ENCODE peak calls at places on chromosomes 3 and 15, in four cellular contexts. R is ovary, O is mesendoderm, Q is aorta. L is an unnamed sample.

GRCh38 chr3:173397161-173398110 is at the start of gene NLGN1:
- DNase-seq in Q (peak; percentile 83), R (peak; percentile 58), O (peak; percentile 70), L (peak; percentile 72)

GRCh38 chr3:87546216-87546615 is 269.8 kb upstream of the POU1F1 start:
- DNase-seq in R (no peak), Q (no peak), O (no peak), L (no peak)

GRCh38 chr3:105304487-105304886 is 62.2 kb upstream of the ALCAM start:
- DNase-seq in Q (no peak), R (no peak), O (no peak), L (no peak)

GRCh38 chr3:166554006-166554405 is 716.8 kb upstream of the BCHE start:
- DNase-seq in R (no peak), O (no peak), Q (no peak), L (no peak)

GRCh38 chr15:34275154-34275553 is 50.3 kb downstream of the EMC4 start:
- DNase-seq in R (no peak), Q (no peak), O (no peak), L (no peak)

GRCh38 chr3:152043620-152044019 is 170.2 kb downstream of the SUCNR1 start:
- DNase-seq in R (no peak), Q (peak; percentile 46), O (no peak), L (no peak)

GRCh38 chr15:88835646-88836045 is 32.4 kb downstream of the ACAN start:
- DNase-seq in O (no peak), Q (no peak), R (no peak), L (no peak)

GRCh38 chr15:89967892-89968291 is 33.2 kb upstream of the ZNF710 start:
- DNase-seq in O (no peak), R (no peak), Q (no peak), L (no peak)

GRCh38 chr15:34233614-34234013 is 8.8 kb downstream of the EMC4 start:
- DNase-seq in Q (no peak), O (no peak), R (no peak), L (no peak)

GRCh38 chr3:129732200-129732876 is 125.9 kb upstream of the PLXND1 start:
- DNase-seq in O (no peak), Q (no peak), R (no peak), L (no peak)

GRCh38 chr15:31523655-31524049 is 197.0 kb downstream of the KLF13 start:
- DNase-seq in O (no peak), R (no peak), Q (no peak), L (no peak)

GRCh38 chr15:78789615-78790014 is 21.6 kb downstream of the ADAMTS7 start:
- DNase-seq in R (no peak), O (no peak), Q (peak; percentile 44), L (no peak)

GRCh38 chr3:85631070-85631469 is 672.3 kb downstream of the CADM2 start:
- DNase-seq in Q (no peak), R (no peak), O (no peak), L (no peak)

GRCh38 chr3:126926684-126927404 is 56.1 kb upstream of the PLXNA1 start:
- DNase-seq in O (no peak), R (peak; percentile 54), Q (peak; percentile 90), L (peak; percentile 69)

GRCh38 chr15:60787737-60788513 is 309.0 kb upstream of the ICE2 start:
- DNase-seq in O (no peak), R (no peak), Q (no peak), L (no peak)

GRCh38 chr15:101306341-101307047 is 11.4 kb upstream of the SNRPA1 start:
- DNase-seq in Q (no peak), O (no peak), R (no peak), L (no peak)

GRCh38 chr3:123353852-123354238 is 95.0 kb downstream of the ADCY5 start:
- DNase-seq in Q (no peak), R (no peak), O (no peak), L (no peak)

GRCh38 chr15:63896336-63897115 is 62.8 kb upstream of the HERC1 start:
- DNase-seq in R (no peak), O (peak; percentile 60), Q (peak; percentile 69), L (no peak)

GRCh38 chr3:135487261-135487660 is 478.3 kb upstream of the PPP2R3A start:
- DNase-seq in R (no peak), Q (no peak), O (no peak), L (no peak)

GRCh38 chr3:151561878-151562277 is 101.0 kb upstream of the IGSF10 start:
- DNase-seq in Q (no peak), O (peak; percentile 87), R (no peak), L (no peak)

GRCh38 chr3:50204052-50204803 is 843 bp upstream of the SLC38A3 start:
- DNase-seq in Q (no peak), O (no peak), R (no peak), L (no peak)

GRCh38 chr3:88321696-88322095 is 171.9 kb downstream of the C3orf38 start:
- DNase-seq in R (no peak), Q (no peak), O (no peak), L (no peak)

GRCh38 chr3:172716476-172716875 is 5.6 kb upstream of the NCEH1 start:
- DNase-seq in R (no peak), Q (peak; percentile 78), O (no peak), L (no peak)

GRCh38 chr3:192888121-192888520 is 29.5 kb downstream of the MB21D2 start:
- DNase-seq in Q (no peak), R (no peak), O (no peak), L (no peak)

GRCh38 chr15:76203346-76203745 is 107.9 kb downstream of the ETFA start:
- DNase-seq in O (no peak), R (no peak), Q (no peak), L (no peak)

GRCh38 chr15:97235285-97235985 is 725.1 kb upstream of the ARRDC4 start:
- DNase-seq in O (peak; percentile 63), Q (no peak), R (peak; percentile 37), L (peak; percentile 26)

GRCh38 chr3:70273492-70273891 is 38.9 kb downstream of the MDFIC2 start:
- DNase-seq in R (no peak), O (no peak), Q (no peak), L (no peak)

GRCh38 chr15:28900041-28900891 is 14.5 kb downstream of the APBA2 start:
- DNase-seq in R (no peak), Q (no peak), O (no peak), L (no peak)

GRCh38 chr3:176919836-176920760 is 277.2 kb downstream of the TBL1XR1 start:
- DNase-seq in O (no peak), Q (no peak), R (peak; percentile 10), L (no peak)

GRCh38 chr15:69508659-69509058 is 56.0 kb downstream of the RPLP1 start:
- DNase-seq in R (no peak), O (no peak), Q (no peak), L (no peak)

GRCh38 chr3:64074091-64074490 is 50.8 kb upstream of the PSMD6 start:
- DNase-seq in O (no peak), Q (no peak), R (no peak), L (no peak)

GRCh38 chr3:61381745-61382392 is 130.6 kb upstream of the FHIT start:
- DNase-seq in Q (no peak), O (peak; percentile 60), R (no peak), L (no peak)

GRCh38 chr15:56616551-56616950 is 116.8 kb downstream of the ZNF280D start:
- DNase-seq in O (no peak), R (no peak), Q (no peak), L (no peak)

GRCh38 chr15:39183177-39183881 is 397.6 kb upstream of the THBS1 start:
- DNase-seq in Q (no peak), R (no peak), O (no peak), L (no peak)

GRCh38 chr15:39181348-39181747 is 399.5 kb upstream of the THBS1 start:
- DNase-seq in Q (no peak), O (no peak), R (no peak), L (no peak)

GRCh38 chr15:39188314-39188713 is 392.6 kb upstream of the THBS1 start:
- DNase-seq in O (no peak), R (no peak), Q (no peak), L (no peak)

GRCh38 chr15:39181901-39182300 is 399.0 kb upstream of the THBS1 start:
- DNase-seq in Q (no peak), R (no peak), O (no peak), L (no peak)

GRCh38 chr15:39184701-39185390 is 396.0 kb upstream of the THBS1 start:
- DNase-seq in Q (no peak), R (no peak), O (no peak), L (no peak)
- H3K27ac ChIP-seq in Q (no peak overlapping the region), R (no peak overlapping the region), O (no peak overlapping the region), L (no peak overlapping the region)

DNA sequence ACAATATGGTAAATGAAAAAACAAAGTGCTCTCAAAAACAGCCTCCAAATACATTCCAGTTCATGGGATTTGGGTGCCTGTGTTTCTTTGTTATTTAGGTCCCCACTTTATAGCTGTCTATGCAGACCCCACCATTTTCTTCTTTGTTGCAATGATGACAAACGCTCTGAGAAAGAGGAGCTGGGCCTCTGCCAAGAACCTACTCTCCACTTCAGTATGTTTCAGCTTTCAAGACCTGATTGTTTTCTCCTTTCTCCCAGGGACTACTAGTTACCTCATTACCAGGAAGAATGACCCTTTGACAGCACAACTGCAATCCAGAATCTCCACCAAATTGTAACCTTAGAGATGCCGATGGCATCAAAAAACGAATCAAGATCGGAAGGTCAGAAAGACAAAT is 236.8 kb downstream of the MEIS2 start:
- DNase-seq in R (no peak), O (no peak), Q (no peak), L (no peak)
- H3K36me3 ChIP-seq in R (no peaks in the 10 kb centered on the region), O (no peaks in the 10 kb centered on the region), Q (no peaks in the 10 kb centered on the region), L (no peaks in the 10 kb centered on the region)

GRCh38 chr3:29319798-29320197 is 38.9 kb downstream of the RBMS3 start:
- DNase-seq in R (no peak), Q (no peak), O (no peak), L (no peak)
- H3K4me3 ChIP-seq in R (no peak overlapping the region), Q (peak overlapping the region; percentile 59), O (no peak overlapping the region), L (peak overlapping the region; percentile 36)

DNA sequence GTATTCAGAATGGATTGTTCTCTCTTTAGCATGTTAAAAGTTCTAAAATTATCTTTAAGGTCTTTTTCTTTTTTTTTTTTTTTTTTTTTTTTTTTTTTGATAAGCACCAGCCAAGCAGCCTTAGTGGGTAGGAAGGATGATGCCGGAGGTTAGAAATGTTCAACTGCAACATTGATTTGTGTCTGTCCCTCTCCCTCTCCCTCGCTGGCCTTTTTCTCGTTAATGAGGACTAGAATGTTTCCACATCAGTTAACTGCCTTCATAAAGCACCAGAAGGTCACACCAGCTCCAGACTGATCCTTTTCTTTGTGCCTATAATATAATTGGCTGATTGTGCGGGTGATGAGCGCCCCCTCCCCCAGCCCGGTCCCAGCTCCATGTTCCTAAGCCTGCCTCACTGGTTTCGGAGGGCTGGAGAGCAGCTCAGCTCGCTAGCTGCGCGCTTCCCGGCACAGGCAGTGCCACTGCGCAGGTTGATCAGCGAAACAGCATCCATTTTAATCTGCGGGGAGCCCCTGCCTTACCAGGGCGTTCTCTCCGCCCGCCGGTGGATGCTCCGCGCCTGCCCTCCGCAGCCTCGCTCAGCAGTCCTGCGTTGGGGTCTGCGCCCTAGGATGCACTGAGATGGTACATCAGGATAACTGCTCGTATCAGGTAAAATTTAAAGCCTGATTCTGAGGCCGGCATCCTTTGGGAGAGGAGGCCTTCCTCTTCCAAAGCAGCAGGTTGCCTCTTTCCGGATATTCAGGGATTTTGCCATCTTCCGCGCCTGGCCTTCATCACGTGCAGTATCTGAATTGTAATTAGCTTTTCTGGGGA is 148.9 kb upstream of the IL12A start:
- DNase-seq in R (no peak), O (peak; percentile 87), Q (no peak), L (peak; percentile 39)
- H3K27ac ChIP-seq in R (no peak within 1 kb of the TSS), O (no peak within 1 kb of the TSS), Q (no peak within 1 kb of the TSS), L (peak within 1 kb of the TSS; percentile 85)

DNA sequence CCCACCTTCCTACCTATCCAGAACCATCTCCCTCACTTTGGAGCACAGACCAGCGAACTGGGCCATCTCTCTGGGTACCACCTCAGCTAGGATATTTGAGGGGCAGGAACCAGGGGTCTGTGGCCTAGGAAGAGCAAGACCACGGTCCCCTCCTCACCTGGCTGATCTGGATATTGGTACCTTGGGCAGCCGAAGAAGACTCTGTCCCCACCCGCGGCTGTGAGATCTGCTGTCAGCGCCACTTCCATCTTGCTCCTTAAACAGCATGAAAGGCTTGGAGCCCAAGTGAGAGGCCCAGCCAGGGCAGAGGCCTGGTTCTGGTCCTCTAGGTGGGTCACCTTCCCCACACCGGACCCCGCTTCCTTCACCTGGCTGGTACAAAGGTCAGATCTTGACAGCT is 26.6 kb downstream of the SEC61A1 start:
- DNase-seq in R (no peak), O (no peak), Q (no peak), L (no peak)
- H3K36me3 ChIP-seq in R (no peaks in the 10 kb centered on the region), O (peaks cover 8% of the 10 kb centered on the region), Q (no peaks in the 10 kb centered on the region), L (peaks cover 11% of the 10 kb centered on the region)

L was measured in left ventricle myocardium inferior.